ENCODE peak calls at places on chromosomes 1 and 21, in four cellular contexts. T is KBM-7, W is memory B cell, F is kidney tubule cell. E is an unnamed sample.

GRCh38 chr1:246428542-246429308 is 78.4 kb downstream of the SMYD3 start:
- DNase-seq in F (peak), W (no peak), T (peak), E (no peak)

GRCh38 chr1:235938714-235939487 is 72.2 kb upstream of the LYST start:
- DNase-seq in W (peak), F (no peak), T (peak), E (no peak)

GRCh38 chr1:223500560-223501425 is 107.6 kb downstream of the CCDC185 start:
- DNase-seq in W (no peak), F (peak), T (no peak), E (no peak)

GRCh38 chr1:159953866-159954515 is at the start of gene SLAMF9:
- DNase-seq in T (no peak), F (no peak), W (no peak), E (no peak)

GRCh38 chr1:7646981-7647901 is 123.9 kb upstream of the VAMP3 start:
- DNase-seq in W (peak), F (peak), T (peak), E (peak)

GRCh38 chr1:110348771-110349170 is 9.6 kb downstream of the RBM15 start:
- DNase-seq in F (no peak), T (no peak), W (no peak), E (no peak)

GRCh38 chr1:240027059-240027462 is 64.6 kb upstream of the FMN2 start:
- DNase-seq in T (peak), W (no peak), F (peak), E (no peak)

GRCh38 chr1:227917081-227917950 is 30.4 kb downstream of the WNT9A start:
- DNase-seq in F (no peak), W (no peak), T (no peak), E (no peak)

GRCh38 chr1:34681481-34682451 is 73.1 kb upstream of the GJB5 start:
- DNase-seq in F (peak), W (peak), T (peak), E (peak)

GRCh38 chr1:11387829-11388228 is 91.1 kb upstream of the DISP3 start:
- DNase-seq in F (no peak), T (no peak), W (no peak), E (no peak)

GRCh38 chr1:13597166-13597565 is 13.5 kb downstream of the PDPN start:
- DNase-seq in W (no peak), F (no peak), T (no peak), E (no peak)

GRCh38 chr1:236699366-236699765 is 13.1 kb downstream of the ACTN2 start:
- DNase-seq in F (no peak), T (no peak), W (no peak), E (no peak)

GRCh38 chr21:15063081-15063820 is 1.5 kb downstream of the NRIP1 start:
- DNase-seq in T (peak), F (peak), W (no peak), E (no peak)

GRCh38 chr1:46244656-46245371 is 2.7 kb upstream of the RAD54L start:
- DNase-seq in W (peak), T (peak), F (no peak), E (peak)

GRCh38 chr1:100364731-100365130 is 12.4 kb downstream of the CDC14A start:
- DNase-seq in F (no peak), T (no peak), W (no peak), E (no peak)

GRCh38 chr1:34758751-34759150 is 789 bp upstream of the GJB4 start:
- DNase-seq in W (no peak), T (no peak), F (peak), E (no peak)

GRCh38 chr1:115530407-115530806 is 111.4 kb upstream of the VANGL1 start:
- DNase-seq in W (no peak), F (peak), T (no peak), E (no peak)

GRCh38 chr1:221150996-221151395 is 271.8 kb downstream of the HLX start:
- DNase-seq in F (peak), T (no peak), W (no peak), E (no peak)

GRCh38 chr1:56413671-56414199 is 165.6 kb downstream of the PLPP3 start:
- DNase-seq in T (no peak), W (no peak), F (no peak), E (no peak)

E was measured in CD4-positive, alpha-beta memory T cell.